ENCODE peak calls at places on chromosomes 1 and 21, in four cellular contexts. F is K562, S is Panc1, J is HepG2. M is an unnamed sample.

GRCh38 chr1:238608139-238608538 is 717.4 kb upstream of the ZP4 start:
- DNase-seq in J (no peak), F (no peak), S (no peak), M (no peak)

GRCh38 chr1:237191403-237191802 is 149.4 kb downstream of the RYR2 start:
- DNase-seq in F (no peak), J (no peak), S (no peak), M (no peak)

GRCh38 chr1:24745711-24746582 is 700 bp downstream of the CLIC4 start:
- DNase-seq in S (no peak), J (no peak), F (peak; percentile 71), M (no peak)

GRCh38 chr1:92784051-92784638 is 763 bp downstream of the EVI5 start:
- DNase-seq in F (no peak), J (peak; percentile 9), S (no peak), M (no peak)

GRCh38 chr1:45913925-45914501 is 110.6 kb downstream of the MAST2 start:
- DNase-seq in F (no peak), S (no peak), J (no peak), M (no peak)

GRCh38 chr1:156497743-156498446 is 2.7 kb downstream of the MEF2D start:
- DNase-seq in S (no peak), F (peak; percentile 37), J (no peak), M (no peak)

GRCh38 chr21:42582422-42583149 is 68.9 kb downstream of the SLC37A1 start:
- DNase-seq in F (no peak), S (no peak), J (no peak), M (no peak)

GRCh38 chr1:40315795-40316594 is 1.1 kb downstream of the COL9A2 start:
- DNase-seq in J (no peak), S (no peak), F (no peak), M (no peak)

GRCh38 chr1:242146640-242147039 is 147.7 kb upstream of the MAP1LC3C start:
- DNase-seq in J (no peak), F (no peak), S (peak; percentile 17), M (no peak)

GRCh38 chr1:30743584-30744059 is 14.0 kb downstream of the LAPTM5 start:
- DNase-seq in S (no peak), F (no peak), J (no peak), M (no peak)

GRCh38 chr1:145916745-145917144 is 1.8 kb downstream of the PEX11B start:
- DNase-seq in J (no peak), F (no peak), S (no peak), M (no peak)

GRCh38 chr1:151327903-151328674 is 873 bp upstream of the PI4KB start:
- DNase-seq in S (no peak), J (no peak), F (peak; percentile 38), M (no peak)

GRCh38 chr1:211752317-211752716 is 76.9 kb upstream of the NEK2 start:
- DNase-seq in J (no peak), F (no peak), S (no peak), M (no peak)

GRCh38 chr1:216910081-216910840 is 187.0 kb upstream of the ESRRG start:
- DNase-seq in S (no peak), J (no peak), F (no peak), M (no peak)
- TF ChIP-seq TCF7L2 in S (no peak), J (no peak), F (no peak), M (no peak)

GRCh38 chr1:8351693-8352470 is 34.0 kb downstream of the SLC45A1 start:
- DNase-seq in F (peak; percentile 68), J (peak; percentile 45), S (no peak), M (no peak)

GRCh38 chr1:8352886-8353285 is 35.0 kb downstream of the SLC45A1 start:
- DNase-seq in J (no peak), S (no peak), F (no peak), M (no peak)

GRCh38 chr1:8352471-8352845 is 34.5 kb downstream of the SLC45A1 start:
- DNase-seq in J (no peak), S (no peak), F (no peak), M (no peak)

GRCh38 chr1:8354038-8354437 is 36.1 kb downstream of the SLC45A1 start:
- DNase-seq in J (no peak), S (no peak), F (no peak), M (no peak)

DNA sequence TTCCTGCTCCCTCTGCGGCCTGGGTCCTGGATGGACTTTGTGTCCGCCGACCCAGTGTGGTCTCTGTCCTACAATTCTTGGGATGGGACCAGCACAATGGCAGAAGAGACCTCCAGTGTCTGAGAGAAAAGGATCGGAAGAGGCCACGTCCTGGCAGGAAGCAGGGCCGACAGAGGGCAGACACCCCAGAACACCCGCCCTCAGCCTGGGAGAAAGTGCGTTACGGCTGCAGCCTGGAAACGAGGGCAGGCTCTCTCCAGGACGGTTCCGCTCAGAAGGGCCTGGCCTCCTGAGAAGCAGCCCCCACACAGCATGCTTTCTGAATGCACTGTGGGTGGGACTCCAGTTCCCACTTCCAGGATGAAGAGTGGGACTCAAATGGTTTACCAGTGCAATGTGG is 35.5 kb downstream of the SLC45A1 start:
- DNase-seq in J (no peak), S (no peak), F (no peak), M (no peak)
- TF ChIP-seq TCF7L2 in J (no peak), S (no peak), F (no peak), M (no peak)

DNA sequence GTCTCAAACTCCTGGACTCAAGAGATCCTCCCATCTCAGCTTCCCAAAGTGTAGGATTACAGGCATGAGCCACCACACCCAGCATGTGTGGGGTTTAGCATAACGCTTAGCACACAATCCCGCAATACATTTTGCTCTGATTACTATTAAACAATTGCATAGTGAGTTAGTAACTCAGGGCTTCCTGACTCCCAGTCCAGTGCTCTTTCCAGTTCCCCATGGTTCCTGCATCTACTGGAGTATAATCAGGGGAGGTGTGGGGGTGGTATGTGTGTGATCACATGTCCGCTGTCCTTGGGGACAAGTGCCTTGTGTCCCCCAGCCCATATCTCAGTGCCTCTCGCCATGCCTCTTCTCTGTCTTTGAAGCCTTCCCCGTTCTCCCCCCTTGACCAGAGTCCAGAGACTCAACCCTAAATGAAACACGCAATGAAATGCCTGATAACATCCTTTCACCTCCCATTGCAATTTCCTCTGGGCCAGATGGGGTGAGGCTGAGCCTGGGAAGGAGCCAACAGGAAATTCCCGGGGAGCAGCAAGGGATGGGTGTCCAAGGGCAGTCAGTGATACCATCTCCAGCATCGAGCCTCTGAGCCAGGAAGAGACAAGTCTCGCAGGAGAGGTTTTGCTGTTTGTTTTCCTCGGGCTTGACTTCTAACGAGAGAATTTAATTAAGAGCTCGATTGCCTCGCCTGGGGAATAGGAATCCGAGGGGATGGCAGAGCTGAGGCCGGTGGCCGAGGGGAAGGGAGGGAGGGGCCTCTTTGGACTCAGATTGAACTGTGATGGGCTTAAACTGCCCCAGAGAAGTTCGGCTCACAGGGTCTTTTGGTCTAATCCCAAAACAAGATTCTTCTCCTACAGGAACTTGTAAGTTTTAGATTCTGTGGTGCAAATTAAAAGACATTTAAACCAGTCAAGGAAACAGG is 7.7 kb upstream of the HTR1D start:
- DNase-seq in J (no peak), S (no peak), F (no peak), M (no peak)
- TF ChIP-seq TCF7L2 in J (no peak), S (no peak), F (no peak), M (no peak)

GRCh38 chr1:117049857-117050256 is 10.3 kb upstream of the TTF2 start:
- DNase-seq in F (no peak), S (no peak), J (no peak), M (no peak)
- TF ChIP-seq TCF7L2 in F (no peak), S (no peak), J (no peak), M (no peak)

GRCh38 chr1:167794043-167794442 is 72.3 kb downstream of the MPZL1 start:
- DNase-seq in J (no peak), S (no peak), F (no peak), M (no peak)

GRCh38 chr1:167789501-167789900 is 67.7 kb downstream of the MPZL1 start:
- DNase-seq in J (no peak), S (no peak), F (no peak), M (no peak)

GRCh38 chr1:167790117-167790516 is 68.3 kb downstream of the MPZL1 start:
- DNase-seq in S (no peak), J (no peak), F (no peak), M (no peak)

GRCh38 chr1:167795810-167796740 is 74.3 kb downstream of the MPZL1 start:
- DNase-seq in J (no peak), F (no peak), S (no peak), M (no peak)

DNA sequence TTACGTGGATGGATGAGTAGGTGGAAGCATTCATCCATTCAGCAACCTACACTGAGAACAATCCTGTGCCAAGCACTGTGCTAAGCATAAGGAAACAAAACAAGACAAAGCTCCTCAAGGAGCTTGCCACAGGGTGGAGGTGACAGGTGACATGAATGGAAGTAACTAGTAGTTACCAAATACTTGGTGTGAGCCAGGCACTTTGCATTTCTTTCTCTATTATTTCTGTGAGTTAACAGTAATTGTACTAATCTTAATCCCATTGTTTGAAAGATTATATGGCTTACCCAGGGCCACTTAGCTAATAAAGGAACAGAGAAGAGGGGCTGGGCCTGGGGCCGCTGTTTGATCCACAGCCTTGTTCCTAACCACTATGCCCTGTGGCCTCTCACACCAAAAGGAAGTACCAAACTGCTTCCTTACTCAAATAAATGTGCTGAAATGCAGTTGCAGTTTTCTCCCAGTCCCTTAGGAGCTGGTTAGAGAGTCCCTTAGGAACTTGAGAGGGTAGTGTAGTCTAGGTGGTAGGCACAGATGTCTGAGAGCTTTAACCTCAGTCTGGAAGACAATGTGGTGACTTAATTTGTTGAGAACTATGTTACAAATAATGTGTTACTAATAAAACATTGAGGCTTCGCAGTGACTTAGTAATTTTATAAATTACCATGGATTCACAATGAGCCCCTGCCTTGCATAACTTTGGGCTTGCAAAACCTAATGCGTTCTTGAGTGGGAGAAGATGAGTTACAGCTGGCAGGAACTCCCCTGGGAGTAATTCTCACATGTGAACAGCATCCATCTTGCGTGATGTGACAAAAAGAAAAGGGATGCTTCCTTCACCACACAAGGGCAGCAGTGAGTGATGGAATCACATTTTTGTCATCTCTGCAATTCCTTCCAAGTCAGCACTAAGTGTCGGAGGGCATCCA is 69.8 kb downstream of the MPZL1 start:
- DNase-seq in J (no peak), S (no peak), F (no peak), M (no peak)
- TF ChIP-seq TCF7L2 in J (no peak), S (no peak), F (no peak), M (no peak)

DNA sequence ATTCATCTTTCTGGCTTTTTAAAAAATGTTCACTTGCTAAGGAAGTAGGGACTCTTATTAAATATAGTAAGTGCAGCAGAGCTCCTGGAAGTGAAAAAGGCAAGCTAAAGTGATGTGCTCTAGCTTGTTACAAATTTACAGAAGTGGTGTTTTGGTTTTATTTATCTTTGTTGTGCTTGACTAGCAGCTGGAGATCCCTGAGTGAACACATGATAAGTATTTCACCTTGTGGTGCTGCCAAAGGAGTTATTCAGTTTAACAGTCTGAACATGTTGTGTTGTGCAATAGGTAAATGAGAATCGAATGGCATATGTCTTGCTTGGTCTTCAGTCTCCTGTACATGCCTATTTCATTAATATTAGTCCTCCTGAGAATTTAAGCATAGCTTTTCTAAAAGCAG is 315.7 kb downstream of the TPR start:
- DNase-seq in J (no peak), F (no peak), S (no peak), M (no peak)
- TF ChIP-seq TCF7L2 in J (no peak), F (no peak), S (no peak), M (no peak)